ENCODE peak calls at places on chromosomes 5 and 9, in five cellular contexts. V is psoas muscle, O is endothelial cell of umbilical vein, G is small intestine, F is tibial artery. D is an unnamed sample. For H3K4me1, the result is how much of the 10 kb centered on the place peaks cover.

GRCh38 chr9:26723486-26723885 is 169.1 kb downstream of the CAAP1 start:
- DNase-seq in O (no peak), V (peak), G (peak), F (no peak), D (no peak)

GRCh38 chr5:43193171-43193951 is 1.3 kb downstream of the NIM1K start:
- DNase-seq in V (no peak), G (no peak), O (peak), F (no peak), D (peak)

GRCh38 chr5:168408561-168409321 is 77.5 kb upstream of the RARS1 start:
- DNase-seq in G (no peak), V (no peak), O (no peak), F (no peak), D (no peak)

GRCh38 chr5:133977858-133978257 is 9.4 kb upstream of the C5orf15 start:
- DNase-seq in F (no peak), G (no peak), O (no peak), V (no peak), D (no peak)

GRCh38 chr9:79559501-79560181 is 12.1 kb upstream of the TLE4 start:
- DNase-seq in G (no peak), F (no peak), O (peak), V (no peak), D (no peak)

GRCh38 chr9:9847750-9848149 is 765.1 kb downstream of the PTPRD start:
- DNase-seq in F (no peak), O (no peak), V (no peak), G (no peak), D (no peak)

GRCh38 chr5:170638051-170638450 is 134.2 kb downstream of the KCNIP1 start:
- DNase-seq in V (no peak), F (no peak), O (no peak), G (no peak), D (no peak)

GRCh38 chr5:64971538-64971937 is 202.8 kb downstream of the CWC27 start:
- DNase-seq in F (no peak), G (no peak), O (peak), V (no peak), D (no peak)

GRCh38 chr9:90142580-90142979 is 500.0 kb downstream of the DIRAS2 start:
- DNase-seq in G (peak), F (peak), O (peak), V (no peak), D (peak)

GRCh38 chr5:173495225-173495904 is 121.1 kb downstream of the BOD1 start:
- DNase-seq in V (no peak), F (peak), O (no peak), G (no peak), D (no peak)

GRCh38 chr5:73213566-73213998 is 40.6 kb downstream of the TMEM174 start:
- DNase-seq in O (no peak), G (no peak), V (no peak), F (no peak), D (no peak)

GRCh38 chr5:109911731-109912130 is 222.0 kb downstream of the MAN2A1 start:
- DNase-seq in F (no peak), V (no peak), G (no peak), O (no peak), D (no peak)

GRCh38 chr5:176389114-176389768 is 690 bp downstream of the HIGD2A start:
- DNase-seq in F (no peak), O (no peak), G (no peak), V (no peak), D (no peak)

GRCh38 chr5:5089895-5090649 is 50.1 kb upstream of the ADAMTS16 start:
- DNase-seq in G (no peak), O (no peak), F (no peak), V (no peak), D (no peak)

GRCh38 chr5:181260720-181261319 is at the start of gene TRIM52:
- DNase-seq in V (peak), O (peak), F (peak), G (peak), D (peak)

GRCh38 chr5:1514027-1514818 is 9.5 kb downstream of the LPCAT1 start:
- DNase-seq in F (peak), G (no peak), V (peak), O (no peak), D (peak)

GRCh38 chr9:127353882-127354281 is 43.1 kb upstream of the SLC2A8 start:
- DNase-seq in V (no peak), F (no peak), O (no peak), G (no peak), D (no peak)

GRCh38 chr5:32317056-32317455 is 4.3 kb upstream of the MTMR12 start:
- DNase-seq in G (no peak), F (no peak), O (no peak), V (no peak), D (no peak)

DNA sequence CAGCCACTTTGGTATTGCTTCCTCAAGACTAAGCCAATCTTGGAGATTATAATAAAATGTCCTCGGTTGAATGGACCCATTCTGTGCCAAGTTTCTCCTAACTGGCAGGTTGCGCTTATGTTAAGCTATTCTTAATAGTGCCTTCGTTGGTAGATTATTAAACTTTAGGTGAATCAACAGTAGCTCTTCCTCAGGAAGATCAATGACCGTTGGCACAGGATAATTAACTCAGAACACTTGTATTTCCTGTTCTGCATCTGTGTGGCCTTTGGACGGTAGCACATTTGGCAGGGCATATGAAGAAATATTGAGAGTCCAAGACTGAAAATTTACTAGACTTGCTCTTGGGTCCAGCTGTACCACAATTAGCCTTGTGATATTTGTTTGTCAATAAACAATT is 402.9 kb downstream of the MLLT3 start:
- DNase-seq in V (no peak), F (no peak), G (peak), O (no peak), D (no peak)
- H3K4me1 ChIP-seq in V (under half), F (under half), G (under half), O (under half), D (under half)

GRCh38 chr9:131545003-131545785 is at the start of gene PRRT1B:
- DNase-seq in F (no peak), V (no peak), G (peak), O (no peak), D (peak)
- H3K4me3 ChIP-seq in F (no peak), V (peak), G (no peak), O (no peak), D (peak)

GRCh38 chr9:124758691-124759090 is 12.4 kb downstream of the NR6A1 start:
- DNase-seq in V (no peak), F (no peak), O (no peak), G (no peak), D (no peak)

GRCh38 chr9:124756011-124756410 is 15.1 kb downstream of the NR6A1 start:
- DNase-seq in V (no peak), O (no peak), G (no peak), F (no peak), D (no peak)

GRCh38 chr9:124757589-124757988 is 13.5 kb downstream of the NR6A1 start:
- DNase-seq in O (no peak), G (no peak), F (no peak), V (no peak), D (no peak)

GRCh38 chr9:124759327-124759726 is 11.8 kb downstream of the NR6A1 start:
- DNase-seq in G (no peak), V (no peak), O (no peak), F (no peak), D (no peak)

GRCh38 chr9:124758061-124758460 is 13.1 kb downstream of the NR6A1 start:
- DNase-seq in G (no peak), F (peak), V (no peak), O (no peak), D (no peak)
- H3K4me1 ChIP-seq in G (under half), F (under half), V (under half), O (under half), D (under half)

DNA sequence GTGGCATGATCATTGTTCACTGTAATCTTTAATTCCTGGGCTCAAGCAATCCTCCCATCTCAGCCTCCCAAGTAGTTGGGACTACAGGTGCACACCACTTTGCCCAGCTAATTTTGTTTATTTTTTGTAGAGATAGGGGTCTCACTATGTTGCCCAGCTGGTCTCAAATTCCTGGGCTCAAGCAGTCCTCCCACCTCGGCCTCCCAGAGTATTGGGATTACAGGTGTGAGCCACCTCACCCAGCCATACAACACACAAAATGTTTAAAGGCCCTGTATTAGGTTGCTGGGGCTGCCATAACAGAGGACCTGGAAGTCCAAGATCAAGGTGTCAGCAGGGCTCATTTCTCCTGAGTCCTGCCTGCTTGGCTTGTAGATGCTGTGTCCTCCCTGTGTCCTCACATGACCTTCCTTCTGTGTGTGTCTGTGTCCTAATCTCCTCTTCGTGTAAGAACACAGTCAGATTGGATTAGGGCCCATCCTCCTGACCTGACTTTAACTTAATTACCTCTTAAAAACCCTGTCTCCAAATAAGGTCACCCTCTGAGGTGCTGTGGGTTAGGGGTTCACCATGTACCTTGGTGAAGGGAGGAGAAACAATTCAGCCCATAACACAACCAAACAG is 5.4 kb downstream of the UBE2QL1 start:
- DNase-seq in G (no peak), V (no peak), O (no peak), F (no peak), D (no peak)
- H3K4me3 ChIP-seq in G (no peak), V (peak), O (no peak), F (no peak), D (no peak)

DNA sequence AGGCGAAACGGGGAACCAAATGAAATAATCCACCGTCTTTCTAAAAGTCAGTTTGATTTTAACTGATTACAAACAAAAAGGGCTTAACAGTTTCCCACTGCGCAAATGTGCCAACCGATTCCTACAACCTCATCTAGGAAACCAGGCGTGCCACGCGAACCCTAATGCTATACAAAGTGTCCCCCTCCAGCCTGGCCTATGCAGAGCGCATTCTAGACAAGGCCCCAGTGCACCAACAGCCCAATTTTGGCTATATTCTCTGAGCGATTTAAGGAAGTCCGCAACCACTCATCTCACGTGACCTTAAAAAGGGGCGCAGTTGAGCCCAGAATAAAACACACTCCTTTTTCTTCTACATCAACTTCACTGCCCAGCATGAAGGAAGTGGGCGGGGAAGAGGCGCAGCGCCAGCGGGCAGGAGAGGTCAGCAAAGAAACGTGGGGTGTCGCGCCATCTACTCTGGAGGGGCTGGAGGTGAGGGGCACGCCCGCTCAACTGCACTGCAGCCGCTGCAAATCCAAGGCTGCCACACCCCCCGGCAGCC is 779 bp downstream of the FAM13B start:
- DNase-seq in F (peak), V (peak), O (peak), G (peak), D (peak)
- H3K4me1 ChIP-seq in F (under half), V (under half), O (under half), G (under half), D (under half)